ENCODE peak calls at places on chromosome 6, in nine cellular contexts. X is body of pancreas; Q is HCT116; O is suprapubic skin; U is endodermal cell; J is neural progenitor cell; H is CD4-positive, alpha-beta T cell; G is hepatocyte; Y is MM.1S. E is an unnamed sample. For H3K9me3, the result is how much of the 10 kb centered on the place peaks cover.

GRCh38 chr6:15066433-15067337 is 179.2 kb upstream of the JARID2 start:
- DNase-seq in Y (no peak), U (no peak), J (no peak), O (peak), H (no peak), Q (no peak), G (peak), X (no peak), E (no peak)

GRCh38 chr6:13338038-13338437 is 9.7 kb upstream of the TBC1D7 start:
- DNase-seq in G (no peak), Y (no peak), O (no peak), U (no peak), Q (no peak), H (no peak), J (no peak), X (no peak), E (no peak)

GRCh38 chr6:103183831-103184411 is 1675.8 kb downstream of the HACE1 start:
- DNase-seq in J (peak), Q (no peak), H (no peak), Y (no peak), U (peak), O (no peak), G (no peak), X (no peak), E (no peak)

GRCh38 chr6:101178748-101179147 is 214.8 kb upstream of the GRIK2 start:
- DNase-seq in X (no peak), Y (no peak), J (no peak), G (no peak), H (no peak), O (no peak), U (no peak), Q (no peak), E (no peak)

GRCh38 chr6:158160932-158161539 is 7.0 kb downstream of the SERAC1 start:
- DNase-seq in G (no peak), J (no peak), Y (no peak), O (no peak), X (no peak), H (no peak), U (no peak), Q (no peak), E (no peak)

GRCh38 chr6:37381579-37381978 is 27.8 kb downstream of the RNF8 start:
- DNase-seq in G (peak), X (peak), Y (peak), Q (peak), U (peak), H (no peak), J (peak), O (no peak), E (peak)

GRCh38 chr6:84967389-84967788 is 203.0 kb upstream of the TBX18 start:
- DNase-seq in G (peak), H (no peak), J (peak), Y (peak), Q (peak), O (no peak), U (peak), X (peak), E (no peak)

GRCh38 chr6:42239736-42240375 is 22.2 kb upstream of the MRPS10 start:
- DNase-seq in U (no peak), O (no peak), H (no peak), Q (no peak), X (no peak), G (no peak), Y (no peak), J (no peak), E (no peak)

GRCh38 chr6:170505306-170505705 is 47.8 kb downstream of the PSMB1 start:
- DNase-seq in U (no peak), H (no peak), G (no peak), O (no peak), X (peak), Y (no peak), J (no peak), Q (no peak), E (no peak)

GRCh38 chr6:68572525-68572924 is 62.6 kb upstream of the ADGRB3 start:
- DNase-seq in H (no peak), Y (peak), G (peak), X (peak), Q (no peak), O (no peak), U (peak), J (peak), E (peak)

GRCh38 chr6:129890164-129890563 is 29.0 kb upstream of the TMEM244 start:
- DNase-seq in J (no peak), Q (no peak), U (no peak), G (no peak), X (no peak), H (no peak), Y (no peak), O (no peak), E (no peak)

GRCh38 chr6:118524686-118525085 is 23.4 kb upstream of the PLN start:
- DNase-seq in H (no peak), G (peak), U (peak), Q (no peak), O (no peak), Y (no peak), J (no peak), X (no peak), E (no peak)

GRCh38 chr6:42428326-42429041 is 23.2 kb downstream of the TRERF1 start:
- DNase-seq in O (peak), Q (no peak), Y (no peak), G (no peak), X (peak), J (peak), U (no peak), H (no peak), E (no peak)

GRCh38 chr6:55826941-55827340 is 48.4 kb downstream of the BMP5 start:
- DNase-seq in G (no peak), J (peak), Y (no peak), Q (no peak), X (no peak), O (no peak), H (no peak), U (no peak), E (no peak)

GRCh38 chr6:89495961-89496535 is 63.1 kb downstream of the ANKRD6 start:
- DNase-seq in H (no peak), Q (no peak), Y (no peak), J (peak), X (no peak), O (no peak), U (no peak), G (no peak), E (no peak)
- H3K9me3 ChIP-seq in H (under half), Q (under half), Y (under half), J (under half), X (under half), O (under half), U (under half), G (under half), E (under half)

GRCh38 chr6:138229072-138229471 is 10.8 kb upstream of the PBOV1 start:
- DNase-seq in Q (no peak), G (no peak), H (no peak), J (no peak), Y (no peak), O (no peak), X (no peak), U (no peak), E (no peak)

GRCh38 chr6:138234363-138234762 is 16.1 kb upstream of the PBOV1 start:
- DNase-seq in O (no peak), J (no peak), X (no peak), U (no peak), G (no peak), Y (no peak), H (no peak), Q (no peak), E (no peak)

GRCh38 chr6:138229663-138230194 is 11.4 kb upstream of the PBOV1 start:
- DNase-seq in J (no peak), H (no peak), Y (no peak), U (no peak), Q (no peak), X (no peak), O (no peak), G (no peak), E (no peak)

GRCh38 chr6:138231399-138231886 is 13.2 kb upstream of the PBOV1 start:
- DNase-seq in O (no peak), X (peak), G (peak), J (no peak), Q (no peak), U (no peak), H (no peak), Y (no peak), E (peak)

GRCh38 chr6:138230759-138231398 is 12.6 kb upstream of the PBOV1 start:
- DNase-seq in J (no peak), O (no peak), G (no peak), H (no peak), Y (no peak), U (no peak), X (no peak), Q (no peak), E (no peak)
- TF ChIP-seq CTCF in J (no peak), O (no peak), G (no peak), H (no peak), Y (no peak), U (no peak), X (no peak), Q (no peak), E (no peak)

DNA sequence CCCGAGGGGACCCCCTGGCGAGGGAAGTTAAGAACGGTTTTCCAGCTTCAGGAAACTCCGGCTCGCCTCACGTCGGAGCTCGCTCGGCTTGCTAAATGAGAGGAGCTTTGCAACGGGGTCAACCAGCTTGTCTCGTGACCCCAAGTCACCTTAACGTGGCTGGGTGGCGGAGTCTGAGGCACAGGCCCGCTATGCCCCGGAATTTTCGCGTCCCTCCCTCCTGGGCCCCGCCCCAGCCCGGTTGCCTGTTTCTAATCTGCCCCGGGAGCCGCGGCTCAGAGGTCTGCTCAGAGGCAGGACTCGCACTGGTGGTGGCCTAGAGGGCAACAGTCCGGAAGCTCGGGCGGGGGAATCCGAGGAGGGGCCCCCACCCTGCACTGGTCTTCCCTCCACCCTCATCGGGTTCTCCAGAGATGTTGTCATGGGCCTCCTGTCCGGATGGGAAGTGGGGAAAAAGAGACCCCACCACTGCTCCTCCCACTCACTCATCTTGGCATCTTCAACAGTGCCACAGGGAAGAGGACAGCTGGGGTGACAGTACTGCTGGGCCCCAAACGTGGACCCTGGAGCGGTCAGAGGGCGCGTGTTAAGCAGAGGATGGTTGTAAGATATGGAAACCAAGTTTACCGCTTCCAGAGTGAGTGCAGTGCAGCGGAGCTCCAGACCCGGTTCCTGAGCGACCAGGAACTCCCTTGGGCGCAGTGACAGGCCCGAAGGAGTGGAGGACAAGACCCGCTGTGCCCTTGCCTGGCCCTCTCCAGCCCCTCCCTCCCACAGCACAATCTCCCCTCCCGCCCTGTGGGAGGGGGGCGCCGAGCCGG is 3.4 kb downstream of the NR2E1 start:
- DNase-seq in H (no peak), U (peak), Y (no peak), Q (no peak), X (no peak), J (peak), O (no peak), G (no peak), E (no peak)
- H3K9me3 ChIP-seq in H (under half), U (under half), Y (under half), Q (under half), X (under half), J (under half), O (under half), G (under half), E (under half)

DNA sequence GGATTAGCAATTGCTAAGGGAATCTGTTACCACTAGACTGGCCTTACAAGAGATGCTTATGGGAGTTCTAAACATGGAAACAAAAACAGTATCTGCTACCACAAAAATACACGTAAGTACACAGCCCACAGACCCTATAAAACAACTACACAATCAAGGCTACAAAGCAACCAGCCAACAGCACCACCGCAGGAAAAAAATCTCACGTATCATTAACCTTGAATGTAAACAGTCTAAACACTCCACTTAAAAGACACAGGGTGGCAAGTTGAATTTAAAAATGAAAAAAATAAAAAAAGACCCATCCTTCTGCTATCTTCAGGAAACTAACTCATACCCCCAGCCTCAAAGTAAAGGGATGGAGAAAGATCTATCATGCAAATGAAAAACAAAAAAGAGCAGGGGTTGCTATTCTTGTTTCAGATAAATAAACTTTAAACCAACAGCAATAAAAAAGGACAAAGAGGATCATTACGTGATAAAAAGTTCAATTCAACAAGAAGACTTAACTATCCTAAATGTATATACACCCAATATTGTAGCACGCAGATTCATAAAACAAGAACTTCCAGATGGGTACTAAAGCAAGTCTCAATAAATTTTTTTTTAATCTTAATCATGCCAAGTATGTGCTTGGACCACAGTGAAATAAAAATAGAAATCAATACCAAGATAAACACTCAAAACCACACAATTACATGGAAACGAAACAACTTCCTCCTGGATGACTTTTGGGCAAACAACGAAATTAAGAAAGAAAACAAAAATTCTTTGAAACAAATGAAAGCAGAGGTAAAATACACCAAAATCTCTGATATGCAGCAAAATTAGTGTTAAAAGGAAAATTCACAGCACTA is 52.3 kb downstream of the RNGTT start:
- DNase-seq in H (no peak), J (no peak), O (no peak), X (no peak), U (no peak), Y (no peak), G (no peak), Q (no peak), E (no peak)
- TF ChIP-seq CTCF in H (no peak), J (no peak), O (no peak), X (no peak), U (no peak), Y (no peak), G (no peak), Q (no peak), E (no peak)

GRCh38 chr6:159353193-159353592 is 184.0 kb downstream of the FNDC1 start:
- DNase-seq in U (no peak), X (no peak), J (no peak), H (no peak), G (no peak), Y (no peak), O (no peak), Q (no peak), E (no peak)
- H3K9me3 ChIP-seq in U (under half), X (under half), J (under half), H (under half), G (under half), Y (under half), O (under half), Q (under half), E (under half)

GRCh38 chr6:160767647-160768019 is 65.6 kb downstream of the PLG start:
- DNase-seq in Y (no peak), O (no peak), H (no peak), Q (no peak), G (no peak), X (no peak), J (no peak), U (no peak), E (no peak)
- TF ChIP-seq CTCF in Y (no peak), O (no peak), H (no peak), Q (no peak), G (no peak), X (no peak), J (no peak), U (peak), E (no peak)

GRCh38 chr6:107398005-107398404 is 61.4 kb downstream of the PDSS2 start:
- DNase-seq in X (no peak), O (no peak), H (no peak), G (no peak), J (no peak), Y (no peak), U (no peak), Q (no peak), E (no peak)
- H3K9me3 ChIP-seq in X (under half), O (under half), H (under half), G (under half), J (under half), Y (under half), U (under half), Q (under half), E (under half)

GRCh38 chr6:167766986-167767714 is 59.6 kb upstream of the AFDN start:
- DNase-seq in G (no peak), Q (no peak), O (no peak), H (no peak), U (no peak), J (no peak), Y (no peak), X (no peak), E (no peak)
- TF ChIP-seq CTCF in G (no peak), Q (no peak), O (no peak), H (no peak), U (peak), J (no peak), Y (no peak), X (no peak), E (no peak)

E was measured in Caco-2.